ENCODE peak calls at places on chromosomes 16 and 17, in five cellular contexts. H is mammary epithelial cell, S is stomach, F is SK-N-SH, R is foreskin fibroblast. E is an unnamed sample.

GRCh38 chr17:41973457-41973856 is 6.9 kb downstream of the CNP start:
- DNase-seq in F (no peak), R (no peak), S (no peak), H (no peak), E (no peak)

GRCh38 chr17:79600613-79601221 is 10.1 kb downstream of the RBFOX3 start:
- DNase-seq in S (no peak), H (no peak), R (no peak), F (peak), E (no peak)

GRCh38 chr17:1626333-1626732 is 2.3 kb downstream of the SLC43A2 start:
- DNase-seq in S (no peak), R (no peak), H (no peak), F (no peak), E (no peak)

GRCh38 chr17:12599185-12599920 is 66.3 kb upstream of the MYOCD start:
- DNase-seq in F (no peak), S (no peak), R (peak), H (no peak), E (no peak)

GRCh38 chr17:46842835-46843234 is 8.5 kb upstream of the WNT9B start:
- DNase-seq in H (no peak), R (no peak), F (no peak), S (no peak), E (no peak)

GRCh38 chr17:6455321-6455705 is 11.1 kb downstream of the PIMREG start:
- DNase-seq in S (peak), R (no peak), F (peak), H (no peak), E (peak)

GRCh38 chr16:54398986-54399385 is 112.4 kb upstream of the IRX3 start:
- DNase-seq in F (no peak), R (no peak), S (no peak), H (no peak), E (no peak)

GRCh38 chr16:46857261-46857962 is 26.4 kb upstream of the C16orf87 start:
- DNase-seq in R (peak), S (no peak), F (peak), H (peak), E (no peak)

GRCh38 chr17:81814748-81815645 is 11.0 kb downstream of the GCGR start:
- DNase-seq in F (no peak), R (no peak), H (no peak), S (no peak), E (no peak)

GRCh38 chr16:50539822-50540710 is 8.1 kb upstream of the NKD1 start:
- DNase-seq in R (no peak), S (no peak), F (no peak), H (no peak), E (peak)

GRCh38 chr17:38609280-38610031 is 3.7 kb upstream of the SRCIN1 start:
- DNase-seq in F (no peak), H (no peak), R (no peak), S (no peak), E (peak)

GRCh38 chr16:23905027-23905426 is 69.2 kb downstream of the PRKCB start:
- DNase-seq in H (peak), F (no peak), R (peak), S (no peak), E (peak)

DNA sequence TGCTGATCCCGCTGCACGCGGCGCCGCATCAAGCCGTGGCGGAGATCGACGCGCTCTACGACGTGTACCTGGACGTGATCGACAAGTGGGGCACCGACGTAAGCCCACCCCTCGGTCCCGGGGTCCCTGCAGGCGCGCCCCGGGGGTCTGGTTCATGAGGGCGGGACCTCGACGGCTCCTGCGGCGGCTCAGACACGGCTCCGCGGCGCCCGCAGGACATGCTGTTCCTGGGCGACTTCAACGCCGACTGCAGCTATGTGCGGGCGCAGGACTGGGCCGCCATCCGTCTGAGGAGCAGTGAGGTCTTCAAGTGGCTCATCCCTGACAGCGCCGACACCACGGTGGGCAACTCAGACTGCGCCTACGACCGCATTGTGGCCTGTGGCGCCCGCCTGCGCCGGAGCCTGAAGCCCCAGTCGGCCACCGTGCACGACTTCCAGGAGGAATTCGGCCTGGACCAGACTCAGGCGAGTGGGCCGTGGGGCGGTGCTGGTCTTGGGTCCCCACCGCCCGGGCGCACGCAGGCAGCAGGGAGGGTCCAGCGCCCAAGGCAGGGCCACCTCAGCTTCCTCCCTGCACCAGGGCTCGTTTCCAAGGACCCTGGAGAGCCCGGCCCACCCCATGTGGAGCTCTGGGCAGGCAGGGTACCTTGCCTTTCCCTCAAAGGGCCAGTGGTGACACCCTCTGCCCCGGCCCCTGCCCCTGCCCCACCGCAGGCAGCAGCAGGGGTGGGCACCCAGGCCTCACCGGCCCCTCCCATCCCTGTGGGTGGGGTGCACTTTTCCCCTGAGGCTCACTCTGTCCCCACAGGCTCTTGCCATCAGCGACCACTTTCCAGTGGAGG is 1.5 kb downstream of the DNASE1L2 start:
- DNase-seq in H (no peak), R (no peak), S (no peak), F (peak), E (peak)
- TF ChIP-seq CTCF in H (no peak), R (no peak), S (no peak), F (no peak), E (no peak)

DNA sequence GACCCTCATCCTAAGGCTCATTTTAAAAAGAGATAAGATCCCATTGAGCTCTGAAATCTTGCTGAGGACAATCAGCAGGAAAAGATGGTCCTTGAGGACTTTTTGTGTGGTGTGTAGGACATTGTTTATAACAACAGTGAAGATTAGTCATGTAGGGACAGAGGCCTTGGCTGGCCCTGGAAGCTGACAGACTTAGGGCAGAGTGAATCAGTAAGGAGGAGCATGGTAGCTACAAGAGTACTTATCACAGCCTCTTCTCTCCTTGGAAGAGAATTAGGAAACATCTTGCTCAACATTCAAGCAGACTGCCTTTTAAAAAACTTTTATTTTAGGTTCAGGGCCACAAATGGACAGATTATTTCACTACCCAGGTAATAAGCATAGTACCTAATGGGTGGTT is 665.9 kb upstream of the SALL1 start:
- DNase-seq in H (no peak), F (no peak), S (no peak), R (peak), E (no peak)
- TF ChIP-seq CTCF in H (no peak), F (no peak), S (no peak), R (no peak), E (no peak)

GRCh38 chr17:68057531-68057952 is 22.0 kb downstream of the KPNA2 start:
- DNase-seq in H (no peak), R (no peak), F (peak), S (peak), E (no peak)
- TF ChIP-seq CTCF in H (peak), R (peak), F (peak), S (no peak), E (peak)

GRCh38 chr16:21226749-21227148 is 6.8 kb upstream of the ANKS4B start:
- DNase-seq in H (no peak), S (no peak), F (no peak), R (no peak), E (no peak)

GRCh38 chr16:21233045-21233520 is 416 bp upstream of the ANKS4B start:
- DNase-seq in F (no peak), S (no peak), R (no peak), H (no peak), E (no peak)

GRCh38 chr16:21227886-21228285 is 5.6 kb upstream of the ANKS4B start:
- DNase-seq in S (no peak), H (no peak), R (no peak), F (no peak), E (no peak)

GRCh38 chr16:21224800-21225199 is 8.7 kb upstream of the ANKS4B start:
- DNase-seq in F (no peak), S (no peak), R (no peak), H (no peak), E (no peak)

GRCh38 chr16:21228473-21228872 is 5.0 kb upstream of the ANKS4B start:
- DNase-seq in R (no peak), H (no peak), S (no peak), F (no peak), E (no peak)
- TF ChIP-seq CTCF in R (no peak), H (no peak), S (no peak), F (no peak), E (no peak)

GRCh38 chr17:78450696-78451344 is 72.4 kb downstream of the PGS1 start:
- DNase-seq in S (no peak), R (no peak), H (no peak), F (no peak), E (no peak)

GRCh38 chr17:78444392-78444791 is 65.9 kb downstream of the PGS1 start:
- DNase-seq in H (no peak), F (no peak), R (no peak), S (no peak), E (no peak)

GRCh38 chr17:78449983-78450382 is 71.5 kb downstream of the PGS1 start:
- DNase-seq in R (no peak), S (no peak), F (no peak), H (no peak), E (no peak)

GRCh38 chr17:78446833-78447232 is 68.4 kb downstream of the PGS1 start:
- DNase-seq in H (no peak), R (no peak), S (no peak), F (no peak), E (no peak)

DNA sequence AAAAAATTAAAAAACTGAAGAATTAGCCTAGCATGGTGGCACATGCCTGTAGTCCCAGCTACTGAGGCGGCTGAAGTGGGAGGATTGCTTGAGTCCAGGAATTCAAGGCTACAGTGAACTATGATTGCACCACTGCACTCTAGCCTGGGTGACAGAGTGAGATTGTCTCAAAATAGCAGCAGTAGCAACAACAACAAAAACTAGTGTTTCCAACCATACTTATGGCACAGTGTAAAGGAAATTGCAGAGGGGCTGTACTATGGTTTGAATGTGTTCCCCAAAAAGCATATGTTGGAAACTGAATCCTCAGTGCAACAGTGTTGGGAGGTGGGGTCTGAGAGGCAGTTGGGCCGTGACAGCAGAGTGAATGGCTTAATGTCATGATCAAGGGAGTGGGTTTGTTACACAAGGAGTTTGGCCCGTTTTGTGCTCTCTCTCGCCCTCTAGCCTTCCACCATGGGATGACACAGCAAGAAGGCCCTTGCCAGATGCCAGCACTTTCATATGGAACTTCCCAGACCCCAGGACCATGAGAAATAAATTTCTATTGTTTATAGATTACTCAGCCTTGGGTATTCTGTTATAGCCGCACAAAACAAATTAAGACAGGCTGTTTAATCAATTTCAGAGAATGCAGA is 70.0 kb downstream of the PGS1 start:
- DNase-seq in S (no peak), F (no peak), R (no peak), H (no peak), E (no peak)
- TF ChIP-seq CTCF in S (no peak), F (peak), R (peak), H (peak), E (peak)

GRCh38 chr16:11586375-11586855 is 304 bp downstream of the LITAF start:
- DNase-seq in F (no peak), S (no peak), R (no peak), H (no peak), E (no peak)

GRCh38 chr16:11587643-11588247 is 1.0 kb upstream of the LITAF start:
- DNase-seq in S (no peak), H (no peak), F (peak), R (no peak), E (no peak)

GRCh38 chr16:11585460-11586374 is 1.0 kb downstream of the LITAF start:
- DNase-seq in R (no peak), F (peak), S (peak), H (peak), E (no peak)

GRCh38 chr16:11588321-11589244 is 1.9 kb upstream of the LITAF start:
- DNase-seq in H (no peak), S (no peak), R (no peak), F (no peak), E (no peak)

DNA sequence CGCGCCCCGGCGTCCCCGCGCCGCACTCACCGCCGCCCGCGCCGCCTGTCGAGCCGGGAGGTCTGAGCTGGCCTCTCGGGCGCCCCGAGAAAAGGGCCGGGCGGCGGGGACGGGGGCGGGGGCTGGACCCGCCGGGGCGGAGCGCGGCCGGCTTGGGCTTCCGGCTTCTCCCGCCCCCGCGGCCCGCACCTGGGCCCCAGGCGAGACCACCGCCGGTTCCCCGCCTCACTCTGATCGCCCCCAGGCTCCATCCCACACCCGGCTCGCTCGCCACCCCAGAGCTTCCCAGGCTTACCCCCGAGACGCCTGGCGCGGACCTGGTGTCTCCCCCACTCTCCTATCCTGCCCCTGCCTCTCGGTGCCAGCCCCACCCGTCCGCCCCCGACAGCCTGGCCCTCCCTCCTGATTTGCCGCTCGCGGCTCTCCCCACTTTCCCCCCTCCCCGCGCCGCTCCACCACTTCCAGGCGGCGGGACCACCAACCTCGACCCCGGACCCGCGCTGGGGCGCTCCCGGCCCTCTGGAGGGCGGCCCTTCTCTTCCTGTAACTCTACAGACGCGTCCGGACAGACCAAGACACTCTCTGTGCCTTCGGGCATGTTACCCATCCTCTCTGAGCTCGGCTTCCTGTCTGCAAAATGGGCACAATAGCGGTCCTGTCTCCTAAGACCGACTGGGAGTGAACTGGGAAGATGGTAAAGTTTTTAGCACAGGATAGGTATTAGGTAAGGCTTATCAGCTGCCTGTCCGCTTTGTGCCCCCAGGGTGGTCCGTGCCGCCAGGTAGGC is at the start of gene LITAF:
- DNase-seq in H (peak), S (peak), F (peak), R (peak), E (peak)
- TF ChIP-seq CTCF in H (peak), S (no peak), F (no peak), R (no peak), E (peak)

GRCh38 chr16:57938936-57939871 is 31.7 kb downstream of the CNGB1 start:
- DNase-seq in R (peak), H (peak), F (no peak), S (peak), E (no peak)
- TF ChIP-seq CTCF in R (no peak), H (peak), F (peak), S (no peak), E (peak)

E was measured in H9.